ENCODE peak calls at places on chromosomes 6 and 20, in six cellular contexts. C, H, W, D, X and Q are unnamed samples.

GRCh38 chr6:42239333-42239732 is 21.7 kb upstream of the MRPS10 start:
- DNase-seq in D (no peak), H (no peak), W (no peak), C (no peak), X (no peak), Q (peak)

GRCh38 chr6:168229368-168229752 is 90.2 kb downstream of the DACT2 start:
- DNase-seq in H (no peak), X (no peak), D (no peak), W (no peak), C (no peak), Q (no peak)

GRCh38 chr6:35236223-35236622 is 22.5 kb downstream of the SCUBE3 start:
- DNase-seq in C (no peak), X (no peak), H (no peak), D (no peak), W (no peak), Q (no peak)

GRCh38 chr20:21237956-21238355 is 65.2 kb upstream of the XRN2 start:
- DNase-seq in H (no peak), W (no peak), D (no peak), C (no peak), X (no peak), Q (peak)

GRCh38 chr6:110664933-110665332 is 150.3 kb downstream of the CDK19 start:
- DNase-seq in C (no peak), W (no peak), D (no peak), H (no peak), X (no peak), Q (no peak)

GRCh38 chr6:11854418-11855165 is 76.0 kb upstream of the ADTRP start:
- DNase-seq in H (no peak), C (no peak), X (no peak), W (no peak), D (no peak), Q (peak)

GRCh38 chr6:131769385-131770141 is 38.3 kb upstream of the ENPP1 start:
- DNase-seq in H (no peak), W (no peak), C (no peak), D (no peak), X (no peak), Q (no peak)

GRCh38 chr20:17627101-17627950 is 54.7 kb downstream of the RRBP1 start:
- DNase-seq in W (no peak), D (no peak), H (peak), C (no peak), X (no peak), Q (no peak)

GRCh38 chr6:41531591-41532582 is 14.3 kb upstream of the FOXP4 start:
- DNase-seq in X (no peak), H (no peak), D (no peak), W (no peak), C (no peak), Q (peak)

GRCh38 chr6:147194652-147195403 is 9.4 kb upstream of the STXBP5 start:
- DNase-seq in H (no peak), X (no peak), D (no peak), C (no peak), W (no peak), Q (no peak)

GRCh38 chr20:651713-652610 is 1.0 kb downstream of the SRXN1 start:
- DNase-seq in D (no peak), W (no peak), H (no peak), C (no peak), X (no peak), Q (no peak)

GRCh38 chr6:131900231-131900630 is 50.9 kb downstream of the CCN2 start:
- DNase-seq in D (no peak), C (no peak), X (no peak), H (no peak), W (no peak), Q (no peak)

GRCh38 chr6:3849681-3850450 is 693 bp downstream of the FAM50B start:
- DNase-seq in X (no peak), C (no peak), D (no peak), W (peak), H (no peak), Q (peak)

GRCh38 chr20:48186447-48186846 is 401.2 kb upstream of the SULF2 start:
- DNase-seq in D (no peak), X (no peak), H (no peak), C (no peak), W (no peak), Q (no peak)

GRCh38 chr6:3608159-3608558 is 143.4 kb downstream of the PXDC1 start:
- DNase-seq in C (no peak), W (no peak), H (no peak), D (no peak), X (no peak), Q (no peak)

GRCh38 chr20:407097-407952 is 774 bp upstream of the RBCK1 start:
- DNase-seq in D (peak), C (peak), H (peak), X (peak), W (peak), Q (peak)

GRCh38 chr20:40984496-40984895 is 44.1 kb upstream of the TOP1 start:
- DNase-seq in D (no peak), H (no peak), X (no peak), C (no peak), W (no peak), Q (peak)

GRCh38 chr6:87180105-87180504 is 24.7 kb downstream of the ZNF292 start:
- DNase-seq in W (no peak), H (no peak), C (no peak), D (no peak), X (no peak), Q (no peak)

GRCh38 chr6:89585156-89585555 is 53.4 kb downstream of the LYRM2 start:
- DNase-seq in H (no peak), W (no peak), C (no peak), X (no peak), D (no peak), Q (no peak)

GRCh38 chr20:51594206-51594998 is 51.9 kb upstream of the NFATC2 start:
- DNase-seq in X (peak), H (no peak), C (no peak), D (no peak), W (peak), Q (no peak)

GRCh38 chr6:11770546-11771466 is 7.8 kb downstream of the ADTRP start:
- DNase-seq in C (peak), D (peak), W (peak), X (peak), H (peak), Q (peak)

GRCh38 chr6:70241991-70242420 is 60.9 kb downstream of the COL9A1 start:
- DNase-seq in W (no peak), D (no peak), C (no peak), H (peak), X (no peak), Q (no peak)

GRCh38 chr6:130829333-130829910 is 2.2 kb downstream of the SMLR1 start:
- DNase-seq in W (no peak), D (no peak), H (no peak), C (no peak), X (no peak), Q (no peak)

GRCh38 chr6:6869084-6869483 is 238.7 kb upstream of the RREB1 start:
- DNase-seq in H (no peak), D (no peak), C (no peak), W (no peak), X (no peak), Q (no peak)

GRCh38 chr6:102732908-102733307 is 1339.4 kb downstream of the GRIK2 start:
- DNase-seq in C (no peak), H (no peak), W (no peak), X (no peak), D (no peak), Q (no peak)

GRCh38 chr6:40188931-40189330 is 254.7 kb upstream of the MOCS1 start:
- DNase-seq in D (no peak), X (no peak), C (no peak), W (no peak), H (no peak), Q (no peak)

GRCh38 chr6:14153228-14153627 is 35.7 kb downstream of the CD83 start:
- DNase-seq in C (no peak), D (no peak), H (no peak), X (no peak), W (no peak), Q (no peak)

GRCh38 chr6:14159090-14159489 is 41.5 kb downstream of the CD83 start:
- DNase-seq in X (no peak), W (no peak), H (no peak), D (no peak), C (no peak), Q (no peak)
- H3K4me3 ChIP-seq in X (no peak), W (no peak), H (no peak), D (no peak), C (no peak), Q (no peak)

GRCh38 chr6:143822584-143823024 is 20.5 kb upstream of the LTV1 start:
- DNase-seq in X (no peak), H (no peak), C (no peak), D (no peak), W (no peak), Q (no peak)
- TF ChIP-seq POLR2A in X (no peak), H (no peak), C (no peak), D (no peak), W (no peak), Q (no peak)

DNA sequence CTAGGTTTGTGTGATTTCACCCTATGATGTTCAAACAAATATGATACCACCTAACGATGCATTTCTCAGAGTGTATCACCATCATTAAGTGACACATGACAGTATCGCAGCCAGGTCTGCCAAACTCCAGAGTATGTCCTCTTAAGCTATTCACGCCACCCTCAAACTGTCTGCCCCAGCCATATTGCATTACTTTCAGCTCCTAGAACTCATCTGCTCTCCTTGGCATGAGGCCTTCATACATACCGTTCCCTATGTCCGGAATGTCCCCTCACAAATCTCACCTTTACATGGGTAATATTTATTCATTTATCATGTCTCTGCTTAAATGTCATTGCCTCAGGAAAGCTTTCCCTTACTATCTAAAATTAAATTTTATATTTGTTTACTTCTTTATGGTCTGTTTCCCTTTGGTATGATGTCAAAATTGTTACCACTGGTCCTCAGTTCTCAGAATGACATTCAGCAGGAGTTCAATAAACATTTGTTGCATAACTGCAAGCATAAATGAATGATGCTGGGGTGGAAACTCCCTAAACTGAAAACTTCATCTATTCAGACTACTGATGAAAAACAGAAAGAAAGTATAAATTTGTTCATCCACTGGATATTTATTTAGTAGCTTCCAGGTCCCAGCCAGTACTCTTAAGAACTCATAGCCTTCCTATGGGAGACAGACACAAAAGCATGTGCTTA is 3.2 kb downstream of the SESN1 start:
- DNase-seq in D (no peak), X (no peak), H (no peak), C (peak), W (no peak), Q (no peak)
- H3K4me3 ChIP-seq in D (peak), X (no peak), H (peak), C (peak), W (peak), Q (no peak)

GRCh38 chr20:2659547-2659946 is 4.5 kb downstream of the IDH3B start:
- DNase-seq in W (no peak), D (no peak), C (no peak), H (no peak), X (no peak), Q (no peak)

GRCh38 chr20:2657674-2658073 is 5.2 kb downstream of the NOP56 start:
- DNase-seq in D (no peak), W (no peak), C (no peak), H (no peak), X (no peak), Q (no peak)

GRCh38 chr20:2656471-2657117 is 4.2 kb downstream of the NOP56 start:
- DNase-seq in D (no peak), C (no peak), W (no peak), H (no peak), X (no peak), Q (no peak)

GRCh38 chr20:2657241-2657640 is 4.8 kb downstream of the NOP56 start:
- DNase-seq in C (no peak), W (no peak), D (no peak), H (no peak), X (no peak), Q (no peak)

DNA sequence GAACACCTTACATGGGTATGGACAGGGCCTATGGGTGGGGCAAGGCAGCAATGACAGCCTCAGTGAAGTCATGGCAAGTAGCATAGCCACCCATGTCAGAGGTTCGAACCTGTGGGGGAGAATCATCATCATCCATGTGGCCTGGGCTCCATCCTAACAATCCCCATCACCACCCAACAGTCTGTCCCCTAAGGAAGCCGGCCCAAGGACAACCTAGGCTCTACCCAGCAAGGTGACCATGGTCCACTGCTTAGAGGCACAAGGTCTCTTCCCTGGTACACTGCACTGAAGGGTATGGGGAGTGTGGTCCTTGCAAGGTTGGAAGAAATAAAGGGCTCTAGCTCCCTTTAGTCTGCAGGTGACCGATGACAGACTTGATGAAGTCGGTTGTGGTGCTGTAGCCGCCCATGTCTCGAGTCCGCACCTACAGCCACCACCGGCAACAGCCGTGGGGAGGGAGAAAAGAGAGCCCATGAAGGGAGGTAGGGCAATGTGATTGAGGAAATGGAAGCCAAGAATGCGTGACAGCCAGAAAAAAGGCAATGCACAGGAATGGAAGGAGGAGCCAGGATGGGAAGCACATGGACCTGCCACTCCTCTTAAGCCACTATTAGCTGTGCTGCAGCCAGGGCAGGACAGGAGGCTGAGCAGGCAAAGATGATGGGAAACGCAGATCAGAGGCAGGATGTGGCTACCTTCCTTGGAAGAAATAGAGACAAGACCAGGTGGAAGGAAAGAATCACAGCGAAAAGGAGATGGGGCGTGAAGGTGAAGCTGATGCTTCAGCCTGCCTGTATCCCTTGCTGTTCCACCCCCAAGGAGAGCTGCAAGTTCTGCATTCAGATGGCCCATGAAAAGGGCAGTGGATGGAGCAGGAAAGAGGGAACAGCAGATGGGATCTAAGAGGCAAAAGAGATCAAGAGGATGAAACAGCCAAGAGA is 5.3 kb downstream of the IDH3B start:
- DNase-seq in H (no peak), D (no peak), X (no peak), C (no peak), W (no peak), Q (no peak)
- TF ChIP-seq POLR2A in H (no peak), D (no peak), X (no peak), C (no peak), W (no peak), Q (no peak)

GRCh38 chr6:154510144-154510905 is at the start of gene CNKSR3:
- DNase-seq in X (peak), C (peak), W (peak), H (peak), D (peak), Q (peak)

GRCh38 chr6:154507209-154507898 is 3.1 kb downstream of the CNKSR3 start:
- DNase-seq in D (no peak), H (no peak), C (no peak), W (no peak), X (no peak), Q (no peak)

GRCh38 chr6:154509421-154510143 is 903 bp downstream of the CNKSR3 start:
- DNase-seq in C (peak), X (no peak), H (peak), D (peak), W (peak), Q (no peak)

GRCh38 chr6:154506108-154506507 is 4.4 kb downstream of the CNKSR3 start:
- DNase-seq in C (no peak), W (no peak), D (no peak), X (no peak), H (no peak), Q (no peak)

DNA sequence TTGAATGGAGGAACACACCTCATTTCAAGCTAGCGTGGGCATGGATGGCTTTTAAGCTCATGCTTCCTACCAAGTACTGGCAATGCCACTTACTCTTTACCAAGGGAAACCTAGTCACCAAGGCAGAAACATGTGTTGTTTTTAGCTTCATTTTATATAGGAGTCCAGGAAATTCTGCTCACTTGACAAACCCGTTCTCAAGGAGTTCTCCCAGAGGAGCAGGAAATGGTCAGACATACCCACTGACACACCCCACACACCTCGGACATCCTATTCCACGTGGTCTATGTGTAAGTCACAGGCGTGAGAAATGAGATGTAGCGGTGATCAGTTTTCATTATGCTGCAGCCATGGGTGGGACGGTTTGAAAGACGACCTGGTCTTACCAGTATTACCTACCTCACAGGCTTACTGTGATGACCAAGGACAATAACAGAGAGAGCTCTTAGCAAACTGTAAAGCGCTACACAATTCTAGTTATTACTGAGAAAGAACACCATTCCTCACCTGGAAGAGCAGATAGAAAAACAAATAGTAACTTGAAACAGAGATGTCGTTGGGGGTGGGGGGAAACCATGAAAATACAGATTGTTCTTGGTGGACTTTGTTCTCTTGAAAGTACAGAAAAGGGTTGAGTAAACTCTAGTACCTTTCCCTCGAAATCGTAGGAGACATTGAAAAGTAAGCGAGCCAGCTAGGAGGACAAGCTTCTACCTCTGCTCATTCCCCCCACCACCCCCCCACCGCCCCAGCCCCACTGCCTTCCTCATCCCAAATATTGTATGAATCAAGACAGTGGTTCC is 1.7 kb downstream of the CNKSR3 start:
- DNase-seq in X (no peak), W (no peak), D (no peak), H (no peak), C (no peak), Q (no peak)
- H3K4me3 ChIP-seq in X (peak), W (peak), D (peak), H (peak), C (peak), Q (peak)

GRCh38 chr6:158010591-158011477 is 29.2 kb downstream of the SYNJ2 start:
- DNase-seq in W (no peak), X (no peak), H (no peak), D (no peak), C (no peak), Q (no peak)
- TF ChIP-seq POLR2A in W (no peak), X (no peak), H (no peak), D (no peak), C (no peak), Q (no peak)

GRCh38 chr20:32749914-32750637 is 6.8 kb upstream of the COMMD7 start:
- DNase-seq in X (no peak), C (no peak), W (no peak), D (no peak), H (no peak), Q (no peak)
- H3K4me3 ChIP-seq in X (no peak), C (no peak), W (no peak), D (no peak), H (no peak), Q (no peak)